ENCODE peak calls at places on chromosomes 5 and 9, in four cellular contexts. One of them, this sample, is unnamed.

GRCh38 chr5:66520854-66521253 is 75.3 kb upstream of the MAST4 start:
- DNase-seq in H1: no peak
- DNase-seq in HepG2: no peak
- DNase-seq in GM12878: no peak
- DNase-seq in this sample: no peak

GRCh38 chr5:143653766-143654282 is 158.1 kb upstream of the HMHB1 start:
- DNase-seq in H1: no peak
- DNase-seq in GM12878: no peak
- DNase-seq in HepG2: no peak
- DNase-seq in this sample: no peak

GRCh38 chr9:108786756-108787663 is 68.8 kb downstream of the ACTL7B start:
- DNase-seq in H1: no peak
- DNase-seq in GM12878: no peak
- DNase-seq in HepG2: no peak
- DNase-seq in this sample: peak

GRCh38 chr5:134122530-134122929 is 8.0 kb downstream of the TCF7 start:
- DNase-seq in GM12878: no peak
- DNase-seq in HepG2: no peak
- DNase-seq in H1: no peak
- DNase-seq in this sample: no peak

GRCh38 chr9:73081979-73082657 is 69.5 kb upstream of the ANXA1 start:
- DNase-seq in GM12878: no peak
- DNase-seq in HepG2: peak
- DNase-seq in H1: no peak
- DNase-seq in this sample: peak

GRCh38 chr9:127917603-127918002 is 762 bp upstream of the ST6GALNAC4 start:
- DNase-seq in HepG2: no peak
- DNase-seq in GM12878: no peak
- DNase-seq in H1: no peak
- DNase-seq in this sample: no peak

GRCh38 chr9:136002886-136003285 is 41.7 kb upstream of the UBAC1 start:
- DNase-seq in HepG2: no peak
- DNase-seq in GM12878: no peak
- DNase-seq in H1: no peak
- DNase-seq in this sample: no peak

GRCh38 chr5:164688437-164688836 is 1183.0 kb downstream of the MAT2B start:
- DNase-seq in HepG2: no peak
- DNase-seq in GM12878: no peak
- DNase-seq in H1: no peak
- DNase-seq in this sample: no peak

GRCh38 chr5:137617806-137618205 is 118.1 kb downstream of the KLHL3 start:
- DNase-seq in GM12878: no peak
- DNase-seq in HepG2: no peak
- DNase-seq in H1: no peak
- DNase-seq in this sample: no peak

GRCh38 chr9:132571806-132572600 is 10.4 kb upstream of the BARHL1 start:
- DNase-seq in HepG2: no peak
- DNase-seq in H1: no peak
- DNase-seq in GM12878: no peak
- DNase-seq in this sample: no peak

GRCh38 chr5:170277953-170278352 is 19.6 kb downstream of the LCP2 start:
- DNase-seq in HepG2: no peak
- DNase-seq in GM12878: no peak
- DNase-seq in H1: no peak
- DNase-seq in this sample: no peak

GRCh38 chr5:170284231-170284630 is 13.3 kb downstream of the LCP2 start:
- DNase-seq in GM12878: no peak
- DNase-seq in HepG2: no peak
- DNase-seq in H1: no peak
- DNase-seq in this sample: no peak

GRCh38 chr5:170278611-170279500 is 18.7 kb downstream of the LCP2 start:
- DNase-seq in GM12878: peak
- DNase-seq in H1: no peak
- DNase-seq in HepG2: no peak
- DNase-seq in this sample: no peak

GRCh38 chr5:170283296-170283695 is 14.3 kb downstream of the LCP2 start:
- DNase-seq in GM12878: no peak
- DNase-seq in HepG2: no peak
- DNase-seq in H1: no peak
- DNase-seq in this sample: no peak

GRCh38 chr5:170280090-170280493 is 17.5 kb downstream of the LCP2 start:
- DNase-seq in HepG2: no peak
- DNase-seq in GM12878: no peak
- DNase-seq in H1: no peak
- DNase-seq in this sample: no peak
- TF ChIP-seq SP1 in HepG2: no peak
- TF ChIP-seq SP1 in GM12878: no peak
- TF ChIP-seq SP1 in H1: no peak
- TF ChIP-seq SP1 in this sample: no peak

GRCh38 chr5:1509346-1510085 is 14.2 kb downstream of the LPCAT1 start:
- DNase-seq in GM12878: no peak
- DNase-seq in H1: no peak
- DNase-seq in HepG2: no peak
- DNase-seq in this sample: no peak
- TF ChIP-seq SUZ12 in GM12878: no peak
- TF ChIP-seq SUZ12 in H1: no peak
- TF ChIP-seq SUZ12 in HepG2: no peak
- TF ChIP-seq SUZ12 in this sample: no peak

GRCh38 chr5:125639858-125640257 is 783.4 kb upstream of the GRAMD2B start:
- DNase-seq in GM12878: no peak
- DNase-seq in HepG2: no peak
- DNase-seq in H1: no peak
- DNase-seq in this sample: no peak

GRCh38 chr5:125633523-125633922 is 789.7 kb upstream of the GRAMD2B start:
- DNase-seq in H1: no peak
- DNase-seq in HepG2: no peak
- DNase-seq in GM12878: no peak
- DNase-seq in this sample: no peak

GRCh38 chr5:125630260-125630659 is 792.9 kb upstream of the GRAMD2B start:
- DNase-seq in H1: no peak
- DNase-seq in GM12878: no peak
- DNase-seq in HepG2: no peak
- DNase-seq in this sample: no peak

GRCh38 chr5:125634242-125634835 is 788.9 kb upstream of the GRAMD2B start:
- DNase-seq in H1: no peak
- DNase-seq in HepG2: no peak
- DNase-seq in GM12878: no peak
- DNase-seq in this sample: no peak
- TF ChIP-seq SP1 in H1: no peak
- TF ChIP-seq SP1 in HepG2: no peak
- TF ChIP-seq SP1 in GM12878: no peak
- TF ChIP-seq SP1 in this sample: no peak

GRCh38 chr9:133788045-133788818 is 50.1 kb upstream of the SARDH start:
- DNase-seq in HepG2: no peak
- DNase-seq in GM12878: no peak
- DNase-seq in H1: no peak
- DNase-seq in this sample: no peak

GRCh38 chr9:133785753-133786370 is 47.7 kb upstream of the SARDH start:
- DNase-seq in GM12878: no peak
- DNase-seq in H1: no peak
- DNase-seq in HepG2: no peak
- DNase-seq in this sample: no peak

GRCh38 chr9:133787749-133788015 is 49.5 kb upstream of the SARDH start:
- DNase-seq in GM12878: peak
- DNase-seq in HepG2: no peak
- DNase-seq in H1: no peak
- DNase-seq in this sample: peak

GRCh38 chr9:133786371-133786753 is 48.2 kb upstream of the SARDH start:
- DNase-seq in GM12878: peak
- DNase-seq in HepG2: no peak
- DNase-seq in H1: no peak
- DNase-seq in this sample: no peak

DNA sequence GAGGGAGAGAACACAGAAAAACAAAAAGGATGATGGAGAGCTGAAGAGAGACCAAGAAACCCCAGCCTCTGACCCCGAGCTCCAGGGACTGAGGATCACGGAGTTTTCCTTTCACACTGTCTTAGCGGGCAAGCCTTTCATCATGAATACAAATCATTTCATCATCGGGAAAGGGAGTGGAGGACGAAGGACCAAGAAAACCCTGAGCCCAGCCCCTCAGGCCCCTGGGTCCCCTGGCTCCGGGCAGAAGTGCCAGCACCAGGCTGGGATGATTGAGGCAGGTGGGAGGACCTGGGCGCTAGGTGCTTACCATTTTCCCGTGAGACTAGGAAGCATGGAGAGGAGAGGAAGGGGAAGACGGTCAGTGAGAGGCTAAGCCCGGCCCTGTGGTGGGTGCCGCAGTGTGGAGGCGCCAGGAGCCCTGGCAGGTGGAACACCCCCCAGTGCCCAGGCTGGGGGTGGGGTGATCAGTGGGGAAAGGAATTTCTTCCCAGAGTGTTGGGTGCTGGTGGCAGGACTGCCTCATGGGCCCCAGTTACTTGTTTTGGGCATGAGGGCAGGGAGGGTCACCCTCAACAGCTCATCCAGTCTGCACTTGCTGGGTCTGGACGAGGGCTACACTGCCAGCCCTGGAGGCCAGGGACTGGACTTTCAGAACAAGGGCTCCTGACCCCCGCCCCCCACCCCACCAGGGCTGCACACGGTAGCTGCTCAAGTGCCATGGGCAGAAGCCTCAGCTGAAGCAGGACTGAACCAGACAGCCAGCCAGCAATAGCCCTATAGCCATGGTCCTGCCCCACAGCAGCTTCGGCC is 49.0 kb upstream of the SARDH start:
- DNase-seq in H1: no peak
- DNase-seq in HepG2: no peak
- DNase-seq in GM12878: no peak
- DNase-seq in this sample: no peak
- TF ChIP-seq SUZ12 in H1: no peak
- TF ChIP-seq SUZ12 in HepG2: no peak
- TF ChIP-seq SUZ12 in GM12878: no peak
- TF ChIP-seq SUZ12 in this sample: no peak